ENCODE peak calls at places on chromosome 9, in eight cellular contexts. W, A, L, I, N, H, S and K are unnamed samples.

GRCh38 chr9:133002147-133003070 is 23.9 kb downstream of the GFI1B start:
- DNase-seq in W (no peak), A (no peak), L (no peak), I (no peak), N (peak), H (no peak), S (no peak), K (no peak)

GRCh38 chr9:136292591-136293448 is 11.1 kb downstream of the CCDC187 start:
- DNase-seq in W (peak), A (no peak), L (no peak), I (no peak), N (no peak), H (no peak), S (no peak), K (no peak)

GRCh38 chr9:8874482-8874881 is 1074.9 kb upstream of the DMAC1 start:
- DNase-seq in W (no peak), A (no peak), L (no peak), I (no peak), N (no peak), H (no peak), S (no peak), K (no peak)

GRCh38 chr9:86126998-86127972 is 27.9 kb upstream of the GOLM1 start:
- DNase-seq in W (peak), A (peak), L (peak), I (peak), N (peak), H (peak), S (peak), K (peak)

GRCh38 chr9:89919171-89919681 is 314.4 kb downstream of the GADD45G start:
- DNase-seq in W (peak), A (no peak), L (peak), I (no peak), N (no peak), H (no peak), S (peak), K (peak)

GRCh38 chr9:108104991-108105390 is 615.4 kb upstream of the KLF4 start:
- DNase-seq in W (no peak), A (no peak), L (no peak), I (no peak), N (peak), H (no peak), S (no peak), K (no peak)

GRCh38 chr9:32525506-32525905 is 490 bp downstream of the RIGI start:
- DNase-seq in W (no peak), A (no peak), L (no peak), I (no peak), N (no peak), H (no peak), S (no peak), K (no peak)

GRCh38 chr9:134536931-134537330 is 104.7 kb upstream of the COL5A1 start:
- DNase-seq in W (no peak), A (no peak), L (no peak), I (peak), N (no peak), H (no peak), S (no peak), K (no peak)

GRCh38 chr9:76585487-76586459 is 126.8 kb downstream of the GCNT1 start:
- DNase-seq in W (no peak), A (no peak), L (no peak), I (no peak), N (no peak), H (no peak), S (no peak), K (no peak)

GRCh38 chr9:137168907-137169763 is 716 bp downstream of the LRRC26 start:
- DNase-seq in W (no peak), A (peak), L (peak), I (no peak), N (peak), H (peak), S (no peak), K (no peak)

GRCh38 chr9:114308361-114308950 is 14.4 kb upstream of the ORM1 start:
- DNase-seq in W (peak), A (no peak), L (no peak), I (peak), N (no peak), H (no peak), S (no peak), K (no peak)

GRCh38 chr9:93193373-93193725 is 9.4 kb downstream of the WNK2 start:
- DNase-seq in W (no peak), A (no peak), L (no peak), I (no peak), N (peak), H (no peak), S (no peak), K (no peak)

GRCh38 chr9:94111446-94111845 is 27.2 kb downstream of the PTPDC1 start:
- DNase-seq in W (no peak), A (no peak), L (no peak), I (no peak), N (no peak), H (no peak), S (no peak), K (no peak)

GRCh38 chr9:77997611-77998349 is 33.8 kb downstream of the GNAQ start:
- DNase-seq in W (peak), A (no peak), L (no peak), I (no peak), N (no peak), H (no peak), S (peak), K (no peak)

GRCh38 chr9:120792898-120793765 is at the start of gene FBXW2:
- DNase-seq in W (peak), A (peak), L (peak), I (peak), N (peak), H (peak), S (peak), K (peak)

GRCh38 chr9:128656416-128657343 is at the start of gene DYNC2I2:
- DNase-seq in W (peak), A (peak), L (peak), I (peak), N (peak), H (peak), S (peak), K (peak)
- TF ChIP-seq CTCF in W (no peak), A (no peak), L (no peak), I (no peak), N (no peak), H (no peak), S (no peak), K (no peak)

GRCh38 chr9:96500696-96501660 is 51.0 kb downstream of the HABP4 start:
- DNase-seq in W (no peak), A (peak), L (no peak), I (no peak), N (no peak), H (no peak), S (no peak), K (no peak)

GRCh38 chr9:96503918-96504317 is 53.9 kb downstream of the HABP4 start:
- DNase-seq in W (no peak), A (no peak), L (no peak), I (no peak), N (no peak), H (no peak), S (no peak), K (no peak)

GRCh38 chr9:96499257-96499656 is 49.3 kb downstream of the HABP4 start:
- DNase-seq in W (no peak), A (no peak), L (no peak), I (no peak), N (no peak), H (no peak), S (no peak), K (no peak)

GRCh38 chr9:96505316-96505991 is 55.5 kb downstream of the HABP4 start:
- DNase-seq in W (no peak), A (no peak), L (no peak), I (no peak), N (no peak), H (no peak), S (no peak), K (peak)

GRCh38 chr9:96501981-96502833 is 52.2 kb downstream of the HABP4 start:
- DNase-seq in W (no peak), A (no peak), L (no peak), I (no peak), N (no peak), H (no peak), S (no peak), K (no peak)
- H3K27ac ChIP-seq in W (no peak), A (no peak), L (peak), I (no peak), N (no peak), H (peak), S (no peak), K (no peak)

DNA sequence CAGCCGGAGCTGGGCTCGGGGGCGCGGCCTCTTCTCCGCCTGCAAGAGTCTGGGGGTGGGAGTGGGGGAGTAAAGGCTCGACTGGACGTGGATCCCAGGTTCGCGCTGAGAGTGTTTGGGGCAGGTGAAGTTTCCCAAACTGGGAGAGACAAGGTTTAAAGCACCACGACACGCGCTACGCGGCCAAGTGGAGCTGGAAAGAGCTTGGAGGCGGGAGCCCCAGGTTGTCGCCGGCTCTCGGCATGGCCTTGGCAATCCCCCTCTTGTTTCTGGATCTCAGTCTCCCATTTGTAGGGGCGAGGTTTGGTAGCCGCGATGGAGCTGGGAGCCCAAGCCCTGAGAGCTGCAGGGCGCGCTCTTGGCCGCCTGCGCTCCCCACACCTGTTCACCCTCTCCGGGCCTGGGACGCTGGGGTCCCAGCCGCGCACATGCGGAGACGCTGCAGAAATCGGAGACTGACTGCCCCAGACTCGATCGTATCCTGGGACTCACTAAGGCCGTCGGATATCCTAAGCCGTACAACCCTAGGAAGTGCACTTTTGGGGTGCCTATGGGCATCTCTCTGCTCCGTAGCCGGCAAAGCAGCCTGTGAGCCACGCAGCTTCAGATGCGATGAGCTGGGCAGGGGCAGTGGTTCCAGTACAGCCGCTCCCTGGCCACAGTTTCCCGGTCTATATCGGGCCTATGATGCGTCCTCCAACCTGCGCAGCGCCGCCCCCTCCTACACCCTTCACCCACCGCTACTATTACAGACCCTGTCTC is 937 bp downstream of the TMOD1 start:
- DNase-seq in W (peak), A (no peak), L (peak), I (no peak), N (no peak), H (no peak), S (peak), K (peak)
- TF ChIP-seq CTCF in W (no peak), A (no peak), L (no peak), I (no peak), N (no peak), H (no peak), S (no peak), K (no peak)

GRCh38 chr9:649128-650074 is 192.1 kb upstream of the DMRT1 start:
- DNase-seq in W (no peak), A (no peak), L (peak), I (no peak), N (peak), H (no peak), S (no peak), K (no peak)

GRCh38 chr9:652896-653295 is 188.6 kb upstream of the DMRT1 start:
- DNase-seq in W (no peak), A (no peak), L (no peak), I (no peak), N (no peak), H (no peak), S (peak), K (no peak)

GRCh38 chr9:650362-650761 is 191.1 kb upstream of the DMRT1 start:
- DNase-seq in W (no peak), A (no peak), L (peak), I (no peak), N (no peak), H (no peak), S (no peak), K (no peak)

GRCh38 chr9:651372-651771 is 190.1 kb upstream of the DMRT1 start:
- DNase-seq in W (no peak), A (no peak), L (no peak), I (no peak), N (no peak), H (no peak), S (no peak), K (no peak)

DNA sequence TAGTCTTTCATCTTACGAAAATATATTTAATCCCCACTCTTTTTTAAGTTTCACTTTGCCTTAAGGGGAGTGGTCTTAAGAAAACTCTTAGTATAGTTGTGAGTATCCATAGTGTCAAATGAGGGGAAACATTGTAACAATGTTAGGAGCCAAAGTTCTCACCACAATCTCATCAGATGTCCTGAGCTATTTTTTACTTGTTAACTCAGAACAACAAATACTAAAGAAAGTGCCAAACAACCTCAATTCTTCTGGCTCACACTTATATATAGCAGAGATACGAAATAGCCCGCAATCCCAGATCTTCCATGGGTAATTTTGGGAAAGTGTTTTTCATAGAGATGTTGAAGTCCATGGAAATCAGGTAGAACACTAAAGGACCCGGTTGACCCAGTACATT is 194.0 kb upstream of the DMRT1 start:
- DNase-seq in W (no peak), A (no peak), L (no peak), I (no peak), N (no peak), H (no peak), S (no peak), K (no peak)
- H3K27ac ChIP-seq in W (no peak), A (no peak), L (no peak), I (no peak), N (no peak), H (no peak), S (peak), K (peak)

DNA sequence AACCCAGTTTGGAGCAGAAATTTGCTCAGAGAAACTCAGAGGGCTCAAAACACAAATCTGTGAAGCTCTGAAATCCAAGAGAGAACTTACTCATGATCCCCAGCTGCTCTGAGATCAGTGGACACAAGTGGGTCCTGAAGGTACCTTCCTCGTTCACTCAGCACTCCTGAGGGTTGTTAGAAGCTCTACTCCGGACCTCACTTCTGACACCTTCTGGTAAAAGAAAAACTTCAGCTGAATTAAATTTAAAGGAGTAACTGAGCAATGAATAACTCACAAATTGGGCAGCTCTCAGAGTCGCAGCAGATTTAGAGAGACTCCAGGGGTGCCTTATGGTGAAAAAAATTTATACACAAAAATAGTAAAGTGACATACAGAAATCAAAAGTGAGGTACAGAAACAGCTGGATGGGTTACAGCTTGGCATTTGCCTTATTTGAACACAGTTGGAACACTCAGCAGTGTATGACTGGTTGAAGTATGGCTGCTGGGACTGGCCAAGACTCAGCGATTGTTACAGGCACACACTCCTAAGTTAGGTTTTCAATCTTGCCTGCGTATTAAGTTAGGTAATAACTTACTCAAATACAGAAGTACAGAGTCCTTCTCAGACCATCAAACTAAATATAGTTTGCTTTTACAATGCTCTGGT is 32.5 kb downstream of the INSL4 start:
- DNase-seq in W (no peak), A (peak), L (peak), I (no peak), N (peak), H (no peak), S (no peak), K (no peak)
- TF ChIP-seq CTCF in W (no peak), A (no peak), L (peak), I (peak), N (peak), H (no peak), S (no peak), K (no peak)

GRCh38 chr9:1771094-1771493 is 244.1 kb upstream of the SMARCA2 start:
- DNase-seq in W (no peak), A (no peak), L (no peak), I (no peak), N (peak), H (no peak), S (no peak), K (no peak)

GRCh38 chr9:1775230-1775629 is 239.9 kb upstream of the SMARCA2 start:
- DNase-seq in W (no peak), A (no peak), L (peak), I (no peak), N (no peak), H (no peak), S (no peak), K (no peak)
- H3K27ac ChIP-seq in W (no peak), A (no peak), L (peak), I (no peak), N (no peak), H (no peak), S (no peak), K (no peak)

GRCh38 chr9:112711050-112711689 is 6.7 kb downstream of the INIP start:
- DNase-seq in W (no peak), A (peak), L (peak), I (no peak), N (peak), H (no peak), S (no peak), K (no peak)
- TF ChIP-seq CTCF in W (peak), A (peak), L (peak), I (peak), N (peak), H (peak), S (no peak), K (peak)